ENCODE peak calls at places on chromosomes 6 and 20, in four cellular contexts. One of them, this sample, is unnamed.

GRCh38 chr6:122733259-122733658 is 46.3 kb upstream of the FABP7 start:
- DNase-seq in A172: no peak
- DNase-seq in RPMI8226: no peak
- DNase-seq in left ventricle myocardium superior: no peak
- DNase-seq in this sample: no peak

GRCh38 chr6:166492092-166492491 is 94.4 kb downstream of the RAMACL start:
- DNase-seq in left ventricle myocardium superior: no peak
- DNase-seq in A172: no peak
- DNase-seq in RPMI8226: no peak
- DNase-seq in this sample: no peak

GRCh38 chr20:38729767-38730166 is 5.5 kb downstream of the SLC32A1 start:
- DNase-seq in left ventricle myocardium superior: no peak
- DNase-seq in A172: no peak
- DNase-seq in RPMI8226: no peak
- DNase-seq in this sample: peak; percentile 29

GRCh38 chr6:142013286-142013685 is 119.4 kb upstream of the GJE1 start:
- DNase-seq in RPMI8226: no peak
- DNase-seq in A172: peak; percentile 93
- DNase-seq in left ventricle myocardium superior: no peak
- DNase-seq in this sample: no peak

GRCh38 chr6:151054304-151054703 is 185.5 kb upstream of the AKAP12 start:
- DNase-seq in RPMI8226: no peak
- DNase-seq in left ventricle myocardium superior: no peak
- DNase-seq in A172: no peak
- DNase-seq in this sample: no peak

GRCh38 chr6:143609972-143610371 is 67.8 kb upstream of the PHACTR2 start:
- DNase-seq in A172: no peak
- DNase-seq in RPMI8226: no peak
- DNase-seq in left ventricle myocardium superior: no peak
- DNase-seq in this sample: no peak

GRCh38 chr6:138638626-138639025 is 134.9 kb upstream of the CCDC28A start:
- DNase-seq in A172: no peak
- DNase-seq in left ventricle myocardium superior: no peak
- DNase-seq in RPMI8226: no peak
- DNase-seq in this sample: no peak

GRCh38 chr6:56690519-56691200 is 48.0 kb upstream of the DST start:
- DNase-seq in A172: peak; percentile 66
- DNase-seq in RPMI8226: no peak
- DNase-seq in left ventricle myocardium superior: no peak
- DNase-seq in this sample: no peak

GRCh38 chr20:32387262-32387661 is 29.1 kb downstream of the ASXL1 start:
- DNase-seq in left ventricle myocardium superior: no peak
- DNase-seq in A172: no peak
- DNase-seq in RPMI8226: no peak
- DNase-seq in this sample: no peak

GRCh38 chr20:60482201-60482600 is 524.0 kb downstream of the CDH26 start:
- DNase-seq in A172: no peak
- DNase-seq in RPMI8226: no peak
- DNase-seq in left ventricle myocardium superior: no peak
- DNase-seq in this sample: no peak

GRCh38 chr6:83613378-83613777 is 95.5 kb downstream of the SNAP91 start:
- DNase-seq in left ventricle myocardium superior: no peak
- DNase-seq in A172: no peak
- DNase-seq in RPMI8226: no peak
- DNase-seq in this sample: no peak

GRCh38 chr6:25652007-25652515 is at the start of gene SCGN:
- DNase-seq in A172: peak; percentile 13
- DNase-seq in left ventricle myocardium superior: peak; percentile 76
- DNase-seq in RPMI8226: peak; percentile 31
- DNase-seq in this sample: no peak

GRCh38 chr6:14053776-14054175 is 63.8 kb upstream of the CD83 start:
- DNase-seq in A172: no peak
- DNase-seq in left ventricle myocardium superior: no peak
- DNase-seq in RPMI8226: no peak
- DNase-seq in this sample: no peak

GRCh38 chr6:25202505-25202904 is 76.7 kb upstream of the CARMIL1 start:
- DNase-seq in left ventricle myocardium superior: no peak
- DNase-seq in A172: peak; percentile 75
- DNase-seq in RPMI8226: no peak
- DNase-seq in this sample: no peak

GRCh38 chr6:160462551-160463109 is 114.5 kb downstream of the SLC22A3 start:
- DNase-seq in left ventricle myocardium superior: no peak
- DNase-seq in A172: peak; percentile 95
- DNase-seq in RPMI8226: no peak
- DNase-seq in this sample: no peak